ENCODE peak calls at places on chromosomes 11 and 22, in six cellular contexts. A is IMR-90, B is mesenchymal stem cell, P is H9, J is neuronal stem cell, I is H1. L is an unnamed sample.

GRCh38 chr22:22903355-22903777 is 15.8 kb downstream of the IGLL5 start:
- DNase-seq in A (no peak), B (no peak), P (no peak), J (no peak), I (no peak), L (no peak)

GRCh38 chr11:114880458-114880857 is 202.1 kb downstream of the NXPE2 start:
- DNase-seq in A (no peak), B (no peak), P (no peak), J (no peak), I (no peak), L (no peak)

GRCh38 chr11:73167555-73167954 is 25.4 kb upstream of the FCHSD2 start:
- DNase-seq in A (no peak), B (no peak), P (no peak), J (no peak), I (no peak), L (no peak)

GRCh38 chr11:45102810-45103621 is 43.4 kb upstream of the PRDM11 start:
- DNase-seq in A (peak), B (peak), P (peak), J (peak), I (peak), L (peak)

GRCh38 chr11:9943346-9944110 is 279.7 kb downstream of the SWAP70 start:
- DNase-seq in A (peak), B (peak), P (no peak), J (no peak), I (no peak), L (peak)

GRCh38 chr11:11973361-11973800 is 35.0 kb downstream of the DKK3 start:
- DNase-seq in A (peak), B (peak), P (peak), J (no peak), I (peak), L (no peak)

GRCh38 chr11:123702137-123702536 is 39.3 kb downstream of the ZNF202 start:
- DNase-seq in A (no peak), B (no peak), P (no peak), J (no peak), I (no peak), L (no peak)

GRCh38 chr11:20632169-20632532 is 32.7 kb downstream of the SLC6A5 start:
- DNase-seq in A (no peak), B (no peak), P (no peak), J (no peak), I (no peak), L (no peak)

GRCh38 chr11:133285359-133285758 is 246.9 kb downstream of the OPCML start:
- DNase-seq in A (no peak), B (no peak), P (no peak), J (no peak), I (no peak), L (no peak)

GRCh38 chr11:69683764-69684333 is 8.7 kb upstream of the LTO1 start:
- DNase-seq in A (no peak), B (no peak), P (peak), J (no peak), I (peak), L (peak)

GRCh38 chr11:17400048-17400775 is 11.8 kb upstream of the KCNJ11 start:
- DNase-seq in A (no peak), B (no peak), P (no peak), J (no peak), I (no peak), L (no peak)
- H3K14ac ChIP-seq in A (no peak), B (no peak), P (no peak), J (no peak), I (no peak), L (no peak)

GRCh38 chr22:35037089-35037488 is 28.9 kb upstream of the ISX start:
- DNase-seq in A (no peak), B (no peak), P (peak), J (peak), I (peak), L (no peak)

GRCh38 chr22:35032571-35032970 is 33.4 kb upstream of the ISX start:
- DNase-seq in A (no peak), B (no peak), P (no peak), J (no peak), I (no peak), L (no peak)

GRCh38 chr22:35039625-35040024 is 26.3 kb upstream of the ISX start:
- DNase-seq in A (no peak), B (no peak), P (no peak), J (no peak), I (no peak), L (no peak)

GRCh38 chr22:35034963-35035362 is 31.0 kb upstream of the ISX start:
- DNase-seq in A (no peak), B (no peak), P (no peak), J (no peak), I (no peak), L (no peak)

DNA sequence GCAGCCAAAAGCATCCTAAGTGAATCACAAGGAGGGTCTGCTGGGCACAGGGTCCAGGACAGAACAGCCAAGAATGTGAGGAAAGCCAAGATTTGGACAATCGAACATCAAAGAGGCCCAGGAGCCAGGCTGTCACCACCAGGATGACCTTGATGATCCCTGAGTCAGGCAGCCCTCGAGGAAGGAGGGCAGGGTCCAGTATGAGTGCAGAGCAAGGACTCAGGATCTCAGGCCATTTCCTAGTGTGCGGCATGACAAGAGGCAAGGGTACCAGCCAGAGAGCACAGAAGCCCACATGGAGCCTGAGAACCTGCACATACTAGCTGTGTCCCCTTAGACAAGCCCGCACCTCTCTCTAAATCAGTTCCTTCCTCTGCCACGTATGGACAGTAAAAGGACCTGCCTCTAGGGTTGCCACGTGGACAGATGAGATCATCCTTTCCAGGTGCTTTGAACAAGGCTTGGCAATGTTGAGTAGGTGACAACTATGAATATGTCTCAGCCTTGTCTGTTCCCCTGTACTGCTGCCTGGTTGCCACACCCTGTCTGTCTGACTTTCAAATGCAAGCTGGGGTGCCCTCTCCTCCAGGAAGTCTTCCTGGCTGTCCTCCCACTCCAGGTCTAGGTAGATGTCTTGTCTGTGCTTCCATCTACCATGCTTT is 32.2 kb upstream of the ISX start:
- DNase-seq in A (no peak), B (no peak), P (no peak), J (no peak), I (no peak), L (no peak)
- H3K14ac ChIP-seq in A (no peak), B (no peak), P (no peak), J (no peak), I (no peak), L (no peak)

DNA sequence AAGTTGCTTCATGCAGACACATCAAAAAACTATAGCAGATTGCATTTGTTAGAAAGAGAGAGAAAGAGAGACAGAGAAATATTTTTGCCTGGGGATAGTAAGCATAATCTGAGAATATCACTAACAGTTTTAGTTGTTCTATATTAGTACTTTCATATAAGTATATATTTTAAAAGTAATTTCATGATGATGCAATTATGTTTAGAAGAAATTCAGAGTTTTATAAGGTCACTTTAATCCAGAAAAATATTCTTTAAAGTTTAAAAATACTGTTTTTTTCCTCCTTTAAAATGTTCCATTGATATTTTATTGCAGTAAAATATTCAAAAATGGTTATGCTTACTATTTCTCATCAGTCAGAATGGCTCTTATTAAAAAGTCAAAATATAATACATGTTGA is 86.8 kb upstream of the MTMR2 start:
- DNase-seq in A (no peak), B (no peak), P (no peak), J (no peak), I (no peak), L (no peak)
- H3K14ac ChIP-seq in A (no peak), B (no peak), P (no peak), J (no peak), I (no peak), L (no peak)

GRCh38 chr22:42984814-42985540 is 30.0 kb downstream of the PACSIN2 start:
- DNase-seq in A (no peak), B (no peak), P (no peak), J (no peak), I (no peak), L (no peak)
- H3K14ac ChIP-seq in A (no peak), B (no peak), P (no peak), J (no peak), I (no peak), L (peak)

DNA sequence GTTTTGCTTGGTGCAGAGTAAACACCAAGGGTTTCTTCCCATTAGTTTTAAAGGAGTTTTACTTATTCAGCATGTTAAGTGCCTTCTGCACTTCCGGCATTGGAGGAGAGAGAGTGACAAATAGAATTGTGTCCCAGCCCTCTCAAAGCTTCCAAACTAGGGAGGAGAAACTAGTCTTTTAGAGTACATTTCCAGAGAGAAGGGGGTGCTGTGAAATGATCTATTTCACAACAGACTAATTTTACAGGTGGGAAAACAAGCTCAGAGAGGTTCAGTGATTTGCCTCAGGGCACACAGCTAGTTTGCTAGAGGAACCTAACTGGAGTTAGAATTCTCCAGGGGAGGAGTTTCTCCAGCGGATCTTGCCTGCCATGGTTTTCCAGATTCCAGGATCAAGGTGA is 12.6 kb downstream of the MPST start:
- DNase-seq in A (no peak), B (peak), P (no peak), J (no peak), I (no peak), L (peak)
- H3K14ac ChIP-seq in A (no peak), B (no peak), P (no peak), J (no peak), I (no peak), L (no peak)

DNA sequence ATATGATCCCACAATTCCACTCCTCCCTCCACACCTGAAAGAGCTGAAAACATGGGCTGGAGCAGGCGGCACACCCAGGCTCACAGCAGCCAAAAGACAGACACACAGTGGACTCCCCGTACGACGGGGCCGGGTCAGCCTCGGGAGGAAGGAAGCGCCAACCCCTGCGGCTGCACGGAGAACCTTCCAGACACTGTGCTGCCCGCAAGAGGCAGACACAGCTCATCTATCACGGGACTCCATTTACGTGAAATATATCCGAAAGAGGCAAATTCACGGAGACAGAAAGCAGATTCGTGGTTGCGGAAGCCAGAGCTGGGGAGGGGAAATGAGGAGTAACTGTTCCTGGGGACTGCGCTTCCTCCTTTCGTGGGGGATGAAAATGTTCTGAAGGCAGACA is 165.0 kb downstream of the BRD1 start:
- DNase-seq in A (no peak), B (no peak), P (peak), J (no peak), I (peak), L (no peak)
- H3K14ac ChIP-seq in A (no peak), B (no peak), P (no peak), J (no peak), I (no peak), L (no peak)

GRCh38 chr11:64804346-64805210 is 1.6 kb upstream of the MAP4K2 start:
- DNase-seq in A (no peak), B (peak), P (peak), J (no peak), I (no peak), L (no peak)

GRCh38 chr11:64802370-64803162 is 448 bp downstream of the MAP4K2 start:
- DNase-seq in A (no peak), B (peak), P (no peak), J (peak), I (peak), L (no peak)

GRCh38 chr11:64803846-64804345 is 882 bp upstream of the MAP4K2 start:
- DNase-seq in A (no peak), B (no peak), P (peak), J (no peak), I (no peak), L (no peak)

GRCh38 chr11:64801591-64802369 is 1.2 kb downstream of the MAP4K2 start:
- DNase-seq in A (no peak), B (peak), P (peak), J (no peak), I (no peak), L (no peak)

GRCh38 chr11:64803163-64803845 is at the start of gene MAP4K2:
- DNase-seq in A (peak), B (peak), P (peak), J (peak), I (peak), L (peak)
- H3K14ac ChIP-seq in A (peak), B (peak), P (no peak), J (peak), I (no peak), L (peak)

DNA sequence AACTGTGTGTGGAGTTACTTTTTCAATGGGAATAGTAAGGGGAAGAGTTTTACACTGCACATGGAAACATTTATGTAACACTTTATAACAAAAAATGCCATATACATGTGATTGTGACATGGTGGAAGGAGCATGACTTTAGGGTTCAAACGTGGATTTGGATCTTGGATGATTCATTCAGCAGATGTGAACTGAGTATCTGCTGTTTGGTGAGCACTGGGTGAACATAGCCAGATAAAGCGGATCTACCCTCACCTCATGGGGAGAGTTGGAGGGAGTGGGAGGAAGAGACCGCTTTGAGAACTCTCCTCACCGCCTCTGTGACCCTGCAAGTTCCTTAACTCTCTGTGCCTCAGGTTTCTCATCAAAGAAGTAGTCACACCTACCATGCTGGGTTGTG is 3.1 kb downstream of the NAA40 start:
- DNase-seq in A (no peak), B (no peak), P (no peak), J (no peak), I (no peak), L (no peak)
- H3K14ac ChIP-seq in A (no peak), B (no peak), P (no peak), J (no peak), I (no peak), L (no peak)

L was measured in trophoblast cell.